ENCODE peak calls at places on chromosomes 7 and 10, in six cellular contexts. Y is iris pigment epithelial cell; B is CD4-positive, alpha-beta memory T cell; M is A549; R is NCI-H1105; D is fibroblast of the aortic adventitia. V is an unnamed sample.

GRCh38 chr7:55573526-55573925 is 1.2 kb upstream of the VOPP1 start:
- DNase-seq in Y (peak), M (no peak), B (no peak), R (no peak), D (peak), V (no peak)

GRCh38 chr7:1172666-1173523 is 12.9 kb upstream of the ZFAND2A start:
- DNase-seq in M (no peak), D (no peak), B (no peak), R (no peak), Y (no peak), V (no peak)

GRCh38 chr10:125060038-125060437 is 100.3 kb downstream of the CTBP2 start:
- DNase-seq in Y (peak), R (no peak), B (no peak), D (peak), M (no peak), V (no peak)

GRCh38 chr7:437293-438280 is 82.1 kb downstream of the PDGFA start:
- DNase-seq in R (no peak), D (no peak), M (no peak), Y (no peak), B (no peak), V (no peak)

GRCh38 chr7:4188646-4189045 is 493.4 kb upstream of the FOXK1 start:
- DNase-seq in Y (no peak), D (no peak), M (no peak), B (no peak), R (no peak), V (no peak)

GRCh38 chr7:120988591-120989299 is at the start of gene CPED1:
- DNase-seq in B (peak), Y (peak), D (peak), R (peak), M (peak), V (peak)

GRCh38 chr10:72727128-72727527 is 35.2 kb downstream of the MCU start:
- DNase-seq in D (no peak), B (no peak), Y (peak), M (no peak), R (no peak), V (no peak)

GRCh38 chr7:123398931-123399330 is 135.5 kb downstream of the IQUB start:
- DNase-seq in B (no peak), Y (peak), R (no peak), M (no peak), D (no peak), V (no peak)

GRCh38 chr7:116505278-116505677 is 5.7 kb downstream of the CAV2 start:
- DNase-seq in M (no peak), Y (no peak), R (no peak), B (no peak), D (no peak), V (no peak)

GRCh38 chr7:117590191-117590590 is 110.4 kb downstream of the CFTR start:
- DNase-seq in D (no peak), B (no peak), R (no peak), M (no peak), Y (no peak), V (no peak)

GRCh38 chr10:7529638-7530037 is 118.8 kb upstream of the SFMBT2 start:
- DNase-seq in Y (no peak), D (no peak), B (no peak), M (peak), R (no peak), V (no peak)

GRCh38 chr7:23347007-23347681 is 48.0 kb downstream of the MALSU1 start:
- DNase-seq in D (no peak), Y (peak), M (no peak), B (no peak), R (no peak), V (no peak)

GRCh38 chr10:13066527-13066926 is 33.4 kb upstream of the OPTN start:
- DNase-seq in Y (no peak), M (no peak), D (no peak), B (no peak), R (no peak), V (no peak)

GRCh38 chr7:134024729-134025128 is 102.4 kb upstream of the LRGUK start:
- DNase-seq in R (no peak), Y (peak), D (peak), B (no peak), M (no peak), V (no peak)

GRCh38 chr10:117164878-117165556 is 26.9 kb upstream of the VAX1 start:
- DNase-seq in M (no peak), D (no peak), Y (no peak), R (no peak), B (no peak), V (no peak)

GRCh38 chr7:114530074-114530611 is 115.5 kb downstream of the FOXP2 start:
- DNase-seq in Y (peak), M (no peak), R (peak), D (peak), B (no peak), V (no peak)